ENCODE peak calls at places on chromosomes 2 and 18, in seven cellular contexts. A is PC-3, W is kidney, P is gastrocnemius medialis, U is heart left ventricle, F is WERI-Rb-1, H is Panc1. V is an unnamed sample.

GRCh38 chr2:61536086-61536722 is 2.0 kb downstream of the XPO1 start:
- DNase-seq in A (peak; percentile 5), W (no peak), P (peak; percentile 94), U (peak; percentile 89), F (peak; percentile 93), H (peak; percentile 63), V (no peak)

GRCh38 chr18:43719264-43719795 is 442.0 kb upstream of the SYT4 start:
- DNase-seq in A (peak; percentile 62), W (no peak), P (no peak), U (no peak), F (no peak), H (no peak), V (no peak)

GRCh38 chr2:238987352-238987981 is 139.6 kb downstream of the TWIST2 start:
- DNase-seq in A (no peak), W (no peak), P (no peak), U (no peak), F (no peak), H (no peak), V (no peak)

GRCh38 chr18:48274301-48274700 is 134.9 kb downstream of the ZBTB7C start:
- DNase-seq in A (peak; percentile 13), W (no peak), P (no peak), U (no peak), F (no peak), H (no peak), V (no peak)

GRCh38 chr2:210617732-210618330 is 61.4 kb downstream of the CPS1 start:
- DNase-seq in A (peak; percentile 64), W (no peak), P (no peak), U (no peak), F (peak; percentile 48), H (peak; percentile 13), V (no peak)

GRCh38 chr2:40470817-40471809 is 19.2 kb upstream of the SLC8A1 start:
- DNase-seq in A (no peak), W (no peak), P (no peak), U (no peak), F (no peak), H (no peak), V (no peak)

GRCh38 chr2:219060821-219061791 is at the start of gene IHH:
- DNase-seq in A (peak; percentile 21), W (peak; percentile 73), P (no peak), U (no peak), F (peak; percentile 40), H (no peak), V (no peak)

GRCh38 chr2:113826346-113827285 is 63.3 kb upstream of the ACTR3 start:
- DNase-seq in A (no peak), W (no peak), P (no peak), U (no peak), F (no peak), H (no peak), V (no peak)

GRCh38 chr18:11946756-11947155 is 34.6 kb upstream of the IMPA2 start:
- DNase-seq in A (peak; percentile 15), W (no peak), P (peak; percentile 66), U (no peak), F (no peak), H (no peak), V (no peak)

GRCh38 chr2:167616997-167617396 is 630.4 kb downstream of the STK39 start:
- DNase-seq in A (no peak), W (no peak), P (no peak), U (no peak), F (no peak), H (no peak), V (no peak)

GRCh38 chr18:74493689-74494088 is 2.5 kb upstream of the CNDP2 start:
- DNase-seq in A (peak; percentile 69), W (no peak), P (no peak), U (peak; percentile 40), F (peak; percentile 72), H (peak; percentile 62), V (no peak)

GRCh38 chr18:75054611-75055010 is 154.3 kb downstream of the PTGR3 start:
- DNase-seq in A (no peak), W (no peak), P (no peak), U (no peak), F (no peak), H (no peak), V (no peak)

GRCh38 chr2:62038980-62039771 is 133.7 kb downstream of the COMMD1 start:
- DNase-seq in A (peak; percentile 75), W (no peak), P (no peak), U (no peak), F (no peak), H (no peak), V (no peak)

GRCh38 chr2:182259629-182260150 is 167.1 kb downstream of the PDE1A start:
- DNase-seq in A (no peak), W (no peak), P (no peak), U (no peak), F (no peak), H (no peak), V (no peak)

GRCh38 chr2:36235426-36235825 is 120.2 kb upstream of the CRIM1 start:
- DNase-seq in A (no peak), W (no peak), P (no peak), U (no peak), F (no peak), H (no peak), V (no peak)

GRCh38 chr2:9844581-9844980 is 1.3 kb downstream of the TAF1B start:
- DNase-seq in A (peak; percentile 57), W (no peak), P (no peak), U (no peak), F (no peak), H (no peak), V (no peak)

GRCh38 chr2:239758325-239758877 is 266.7 kb downstream of the NDUFA10 start:
- DNase-seq in A (peak; percentile 74), W (no peak), P (no peak), U (no peak), F (no peak), H (no peak), V (no peak)

GRCh38 chr2:68715353-68716041 is 19.1 kb upstream of the ARHGAP25 start:
- DNase-seq in A (peak; percentile 86), W (peak; percentile 73), P (peak; percentile 27), U (peak; percentile 52), F (peak; percentile 85), H (peak; percentile 15), V (peak; percentile 68)

GRCh38 chr2:68714866-68715265 is 19.7 kb upstream of the ARHGAP25 start:
- DNase-seq in A (no peak), W (peak; percentile 66), P (peak; percentile 56), U (peak; percentile 75), F (no peak), H (no peak), V (peak; percentile 51)

GRCh38 chr2:68719912-68720311 is 14.7 kb upstream of the ARHGAP25 start:
- DNase-seq in A (no peak), W (no peak), P (no peak), U (no peak), F (no peak), H (no peak), V (no peak)

GRCh38 chr2:68716539-68716938 is 18.1 kb upstream of the ARHGAP25 start:
- DNase-seq in A (no peak), W (no peak), P (no peak), U (no peak), F (no peak), H (no peak), V (no peak)

GRCh38 chr2:68716948-68717661 is 17.5 kb upstream of the ARHGAP25 start:
- DNase-seq in A (no peak), W (no peak), P (no peak), U (no peak), F (no peak), H (no peak), V (no peak)
- H3K27ac ChIP-seq in A (no peak overlapping the region), W (no peak overlapping the region), P (no peak overlapping the region), U (no peak overlapping the region), F (no peak overlapping the region), H (no peak overlapping the region), V (no peak overlapping the region)

DNA sequence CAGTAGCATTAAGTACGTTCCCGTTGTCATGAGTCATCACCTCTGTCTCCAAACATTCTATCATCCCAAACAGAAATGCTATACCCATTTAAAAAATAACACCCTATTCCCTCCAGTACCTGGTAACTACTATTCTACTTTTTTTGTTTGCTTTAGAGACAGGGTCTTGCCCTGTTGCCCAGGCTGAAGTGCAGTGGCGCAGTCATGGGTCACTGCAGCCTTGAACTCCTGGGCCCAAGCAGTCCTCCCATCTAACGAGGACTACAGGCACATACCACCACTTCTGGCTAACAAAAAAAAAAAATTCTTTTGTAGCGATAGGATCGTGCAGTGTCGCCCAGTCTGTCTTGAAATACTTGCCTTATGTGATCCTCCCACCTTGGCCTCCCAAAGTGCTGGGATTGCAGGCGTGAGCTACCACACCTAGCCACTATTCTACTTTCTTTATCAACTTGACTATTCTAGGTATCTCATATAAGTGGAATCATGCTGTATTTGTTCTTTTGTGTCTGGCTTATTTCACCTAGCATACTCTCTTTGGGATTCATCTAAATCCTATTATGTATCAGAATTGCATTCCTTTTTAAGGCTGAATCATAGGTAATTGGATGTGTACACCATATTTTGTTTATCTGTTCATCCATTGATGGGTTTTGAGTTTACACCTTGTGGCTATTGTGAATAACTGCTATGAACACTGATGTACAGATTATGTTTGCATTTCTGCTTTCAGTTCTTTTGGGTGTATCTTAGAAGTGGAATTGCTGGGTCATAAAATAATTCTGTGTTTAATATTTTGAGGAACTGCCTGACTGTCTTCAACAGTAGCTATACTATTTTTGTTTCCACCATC is 14.4 kb downstream of the ZCCHC2 start:
- DNase-seq in A (peak; percentile 36), W (no peak), P (no peak), U (no peak), F (no peak), H (no peak), V (no peak)
- TF ChIP-seq CTCF in A (no peak), W (no peak), P (no peak), U (no peak), F (no peak), H (no peak), V (no peak)

GRCh38 chr2:4135765-4136164 is 432.4 kb downstream of the DCDC2C start:
- DNase-seq in A (no peak), W (peak; percentile 73), P (no peak), U (no peak), F (no peak), H (no peak), V (no peak)
- H3K9me3 ChIP-seq in A (peaks cover 8% of the 10 kb centered on the region), W (peaks cover 4% of the 10 kb centered on the region), P (no peaks in the 10 kb centered on the region), U (peaks cover 5% of the 10 kb centered on the region), F (peaks cover 5% of the 10 kb centered on the region), H (peaks cover 10% of the 10 kb centered on the region), V (peaks cover 7% of the 10 kb centered on the region)

GRCh38 chr2:173680574-173680973 is 284.6 kb downstream of the SP3 start:
- DNase-seq in A (peak; percentile 69), W (no peak), P (no peak), U (no peak), F (no peak), H (no peak), V (no peak)

GRCh38 chr2:173690349-173690748 is 274.8 kb downstream of the SP3 start:
- DNase-seq in A (no peak), W (no peak), P (no peak), U (no peak), F (no peak), H (no peak), V (no peak)

GRCh38 chr2:173681891-173682655 is 283.1 kb downstream of the SP3 start:
- DNase-seq in A (peak; percentile 12), W (no peak), P (no peak), U (no peak), F (no peak), H (no peak), V (no peak)

DNA sequence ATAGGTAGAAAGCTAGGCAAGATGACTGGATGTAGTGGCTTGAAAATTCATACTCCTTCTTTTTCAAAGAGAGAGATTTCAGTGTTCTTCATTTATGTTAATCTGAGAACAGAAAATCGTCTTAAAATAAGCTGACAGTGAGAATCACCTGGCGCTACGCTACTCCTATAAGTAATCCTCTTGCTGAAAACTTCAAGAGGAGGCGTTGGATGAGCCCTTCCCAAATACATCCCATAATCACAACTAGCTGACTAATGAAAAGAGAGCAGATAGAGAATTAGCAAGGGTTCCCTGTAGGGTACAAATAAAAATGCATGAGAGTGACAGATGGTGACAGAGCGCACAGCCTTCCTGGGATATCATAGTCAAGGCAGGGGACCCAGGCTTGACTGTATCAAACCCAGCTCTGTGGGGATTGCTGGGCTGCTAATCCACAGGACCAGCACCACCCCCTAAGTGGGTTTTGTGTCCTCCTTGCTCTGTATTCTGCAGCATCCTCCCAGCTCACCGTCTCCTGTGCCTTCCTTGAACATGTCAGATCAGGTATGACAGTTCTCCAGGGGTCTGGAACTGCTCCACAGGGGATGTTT is 280.2 kb downstream of the SP3 start:
- DNase-seq in A (no peak), W (no peak), P (no peak), U (no peak), F (peak; percentile 87), H (no peak), V (no peak)
- H3K27ac ChIP-seq in A (no peak overlapping the region), W (no peak overlapping the region), P (no peak overlapping the region), U (no peak overlapping the region), F (no peak overlapping the region), H (no peak overlapping the region), V (no peak overlapping the region)